ENCODE peak calls at places on chromosomes 5 and 9, in four cellular contexts. One of them, this sample, is unnamed.

GRCh38 chr5:1032551-1033027 is 24.0 kb downstream of the NKD2 start:
- DNase-seq in GM23338: no peak
- DNase-seq in NCI-H1930: no peak
- DNase-seq in NCI-H345: no peak
- DNase-seq in this sample: no peak

GRCh38 chr9:132743886-132744544 is 73.8 kb downstream of the GTF3C4 start:
- DNase-seq in GM23338: peak
- DNase-seq in NCI-H1930: no peak
- DNase-seq in NCI-H345: no peak
- DNase-seq in this sample: no peak

GRCh38 chr9:116750543-116750942 is 63.4 kb downstream of the TRIM32 start:
- DNase-seq in GM23338: no peak
- DNase-seq in NCI-H1930: no peak
- DNase-seq in NCI-H345: no peak
- DNase-seq in this sample: no peak

GRCh38 chr5:119340597-119341218 is 15.1 kb upstream of the TNFAIP8 start:
- DNase-seq in GM23338: no peak
- DNase-seq in NCI-H1930: no peak
- DNase-seq in NCI-H345: no peak
- DNase-seq in this sample: no peak

GRCh38 chr9:137269231-137269772 is 8.2 kb upstream of the TOR4A start:
- DNase-seq in GM23338: no peak
- DNase-seq in NCI-H1930: no peak
- DNase-seq in NCI-H345: no peak
- DNase-seq in this sample: no peak

GRCh38 chr9:108207611-108208051 is 648.2 kb downstream of the ACTL7B start:
- DNase-seq in GM23338: no peak
- DNase-seq in NCI-H1930: no peak
- DNase-seq in NCI-H345: no peak
- DNase-seq in this sample: no peak

GRCh38 chr5:140398379-140398811 is 3.2 kb upstream of the ANKHD1 start:
- DNase-seq in GM23338: no peak
- DNase-seq in NCI-H1930: no peak
- DNase-seq in NCI-H345: no peak
- DNase-seq in this sample: no peak

GRCh38 chr9:130328349-130328801 is 62.8 kb downstream of the HMCN2 start:
- DNase-seq in GM23338: no peak
- DNase-seq in NCI-H1930: no peak
- DNase-seq in NCI-H345: no peak
- DNase-seq in this sample: no peak

GRCh38 chr9:91680129-91680528 is 256.5 kb upstream of the NFIL3 start:
- DNase-seq in GM23338: no peak
- DNase-seq in NCI-H1930: no peak
- DNase-seq in NCI-H345: no peak
- DNase-seq in this sample: no peak

GRCh38 chr9:20253635-20254034 is 368.7 kb downstream of the MLLT3 start:
- DNase-seq in GM23338: no peak
- DNase-seq in NCI-H1930: no peak
- DNase-seq in NCI-H345: no peak
- DNase-seq in this sample: no peak

GRCh38 chr5:15010936-15011335 is 139.4 kb upstream of the ANKH start:
- DNase-seq in GM23338: no peak
- DNase-seq in NCI-H1930: no peak
- DNase-seq in NCI-H345: no peak
- DNase-seq in this sample: no peak

GRCh38 chr9:111632051-111632450 is 917 bp downstream of the DNAJC25 start:
- DNase-seq in GM23338: no peak
- DNase-seq in NCI-H1930: no peak
- DNase-seq in NCI-H345: no peak
- DNase-seq in this sample: no peak

GRCh38 chr5:149917073-149917676 is 27.4 kb downstream of the PDE6A start:
- DNase-seq in GM23338: no peak
- DNase-seq in NCI-H1930: no peak
- DNase-seq in NCI-H345: no peak
- DNase-seq in this sample: no peak

GRCh38 chr5:167661605-167662004 is 629.8 kb upstream of the WWC1 start:
- DNase-seq in GM23338: no peak
- DNase-seq in NCI-H1930: no peak
- DNase-seq in NCI-H345: no peak
- DNase-seq in this sample: no peak

GRCh38 chr9:20659474-20659962 is 24.5 kb upstream of the FOCAD start:
- DNase-seq in GM23338: no peak
- DNase-seq in NCI-H1930: no peak
- DNase-seq in NCI-H345: no peak
- DNase-seq in this sample: no peak

GRCh38 chr5:98933446-98934072 is 4.8 kb upstream of the CHD1 start:
- DNase-seq in GM23338: no peak
- DNase-seq in NCI-H1930: no peak
- DNase-seq in NCI-H345: no peak
- DNase-seq in this sample: no peak

GRCh38 chr9:33024126-33024965 is 727 bp upstream of the DNAJA1 start:
- DNase-seq in GM23338: no peak
- DNase-seq in NCI-H1930: no peak
- DNase-seq in NCI-H345: no peak
- DNase-seq in this sample: no peak

GRCh38 chr9:134475051-134475790 is 149.0 kb downstream of the RXRA start:
- DNase-seq in GM23338: no peak
- DNase-seq in NCI-H1930: no peak
- DNase-seq in NCI-H345: no peak
- DNase-seq in this sample: no peak

GRCh38 chr5:96004754-96005153 is 43.1 kb upstream of the ELL2 start:
- DNase-seq in GM23338: no peak
- DNase-seq in NCI-H1930: no peak
- DNase-seq in NCI-H345: no peak
- DNase-seq in this sample: no peak

GRCh38 chr9:133169102-133169501 is 5.4 kb upstream of the GBGT1 start:
- DNase-seq in GM23338: no peak
- DNase-seq in NCI-H1930: no peak
- DNase-seq in NCI-H345: no peak
- DNase-seq in this sample: no peak